ENCODE peak calls at places on chromosomes 11 and 22, in ten cellular contexts. One of them, this sample, is unnamed.

GRCh38 chr11:100759106-100759505 is 72.0 kb downstream of the ARHGAP42 start:
- DNase-seq in CD4-positive, CD25-positive, alpha-beta regulatory T cell: no peak
- DNase-seq in coronary artery: no peak
- DNase-seq in renal cortical epithelial cell: no peak
- DNase-seq in midbrain: no peak
- DNase-seq in GM04503: no peak
- DNase-seq in activated T-helper 1 cell treated with anti-CD3 and anti-CD28 coated beads, Interleukin-12 subunit alpha, Interleukin-12 subunit beta, Interleukin-2, Interleukin-4 antibody, amounts not matched to agents 30 ng/mL and 10 ng/mL and 1 ng/mL, durations not matched to agents 14 hours and 24 hours and 36 hours: no peak
- DNase-seq in H9: no peak
- DNase-seq in posterior cingulate gyrus: no peak
- DNase-seq in head of caudate nucleus: no peak
- DNase-seq in this sample: no peak

GRCh38 chr11:12909866-12910265 is 99.2 kb upstream of the RASSF10 start:
- DNase-seq in CD4-positive, CD25-positive, alpha-beta regulatory T cell: no peak
- DNase-seq in coronary artery: no peak
- DNase-seq in renal cortical epithelial cell: no peak
- DNase-seq in midbrain: no peak
- DNase-seq in GM04503: no peak
- DNase-seq in activated T-helper 1 cell treated with anti-CD3 and anti-CD28 coated beads, Interleukin-12 subunit alpha, Interleukin-12 subunit beta, Interleukin-2, Interleukin-4 antibody, amounts not matched to agents 30 ng/mL and 10 ng/mL and 1 ng/mL, durations not matched to agents 14 hours and 24 hours and 36 hours: no peak
- DNase-seq in H9: no peak
- DNase-seq in posterior cingulate gyrus: no peak
- DNase-seq in head of caudate nucleus: no peak
- DNase-seq in this sample: no peak

GRCh38 chr11:15563054-15563453 is 448.3 kb downstream of the INSC start:
- DNase-seq in CD4-positive, CD25-positive, alpha-beta regulatory T cell: no peak
- DNase-seq in coronary artery: no peak
- DNase-seq in renal cortical epithelial cell: no peak
- DNase-seq in midbrain: no peak
- DNase-seq in GM04503: no peak
- DNase-seq in activated T-helper 1 cell treated with anti-CD3 and anti-CD28 coated beads, Interleukin-12 subunit alpha, Interleukin-12 subunit beta, Interleukin-2, Interleukin-4 antibody, amounts not matched to agents 30 ng/mL and 10 ng/mL and 1 ng/mL, durations not matched to agents 14 hours and 24 hours and 36 hours: no peak
- DNase-seq in H9: no peak
- DNase-seq in posterior cingulate gyrus: no peak
- DNase-seq in head of caudate nucleus: no peak
- DNase-seq in this sample: no peak

GRCh38 chr22:46023558-46023981 is 46.6 kb upstream of the WNT7B start:
- DNase-seq in CD4-positive, CD25-positive, alpha-beta regulatory T cell: no peak
- DNase-seq in coronary artery: peak
- DNase-seq in renal cortical epithelial cell: no peak
- DNase-seq in midbrain: no peak
- DNase-seq in GM04503: no peak
- DNase-seq in activated T-helper 1 cell treated with anti-CD3 and anti-CD28 coated beads, Interleukin-12 subunit alpha, Interleukin-12 subunit beta, Interleukin-2, Interleukin-4 antibody, amounts not matched to agents 30 ng/mL and 10 ng/mL and 1 ng/mL, durations not matched to agents 14 hours and 24 hours and 36 hours: no peak
- DNase-seq in H9: no peak
- DNase-seq in posterior cingulate gyrus: no peak
- DNase-seq in head of caudate nucleus: peak
- DNase-seq in this sample: no peak

GRCh38 chr11:76216536-76217326 is 10.4 kb upstream of the WNT11 start:
- DNase-seq in CD4-positive, CD25-positive, alpha-beta regulatory T cell: no peak
- DNase-seq in coronary artery: no peak
- DNase-seq in renal cortical epithelial cell: no peak
- DNase-seq in midbrain: no peak
- DNase-seq in GM04503: no peak
- DNase-seq in activated T-helper 1 cell treated with anti-CD3 and anti-CD28 coated beads, Interleukin-12 subunit alpha, Interleukin-12 subunit beta, Interleukin-2, Interleukin-4 antibody, amounts not matched to agents 30 ng/mL and 10 ng/mL and 1 ng/mL, durations not matched to agents 14 hours and 24 hours and 36 hours: no peak
- DNase-seq in H9: no peak
- DNase-seq in posterior cingulate gyrus: no peak
- DNase-seq in head of caudate nucleus: no peak
- DNase-seq in this sample: no peak

GRCh38 chr22:50544078-50544745 is 1.5 kb upstream of the KLHDC7B start:
- DNase-seq in CD4-positive, CD25-positive, alpha-beta regulatory T cell: peak
- DNase-seq in coronary artery: no peak
- DNase-seq in renal cortical epithelial cell: no peak
- DNase-seq in midbrain: peak
- DNase-seq in GM04503: no peak
- DNase-seq in activated T-helper 1 cell treated with anti-CD3 and anti-CD28 coated beads, Interleukin-12 subunit alpha, Interleukin-12 subunit beta, Interleukin-2, Interleukin-4 antibody, amounts not matched to agents 30 ng/mL and 10 ng/mL and 1 ng/mL, durations not matched to agents 14 hours and 24 hours and 36 hours: peak
- DNase-seq in H9: peak
- DNase-seq in posterior cingulate gyrus: peak
- DNase-seq in head of caudate nucleus: peak
- DNase-seq in this sample: no peak

GRCh38 chr11:23124249-23124648 is 264.0 kb upstream of the CCDC179 start:
- DNase-seq in CD4-positive, CD25-positive, alpha-beta regulatory T cell: no peak
- DNase-seq in coronary artery: no peak
- DNase-seq in renal cortical epithelial cell: no peak
- DNase-seq in midbrain: no peak
- DNase-seq in GM04503: no peak
- DNase-seq in activated T-helper 1 cell treated with anti-CD3 and anti-CD28 coated beads, Interleukin-12 subunit alpha, Interleukin-12 subunit beta, Interleukin-2, Interleukin-4 antibody, amounts not matched to agents 30 ng/mL and 10 ng/mL and 1 ng/mL, durations not matched to agents 14 hours and 24 hours and 36 hours: no peak
- DNase-seq in H9: no peak
- DNase-seq in posterior cingulate gyrus: no peak
- DNase-seq in head of caudate nucleus: no peak
- DNase-seq in this sample: no peak

GRCh38 chr11:2525941-2526807 is 81.4 kb downstream of the KCNQ1 start:
- DNase-seq in CD4-positive, CD25-positive, alpha-beta regulatory T cell: no peak
- DNase-seq in coronary artery: peak
- DNase-seq in renal cortical epithelial cell: no peak
- DNase-seq in midbrain: no peak
- DNase-seq in GM04503: no peak
- DNase-seq in activated T-helper 1 cell treated with anti-CD3 and anti-CD28 coated beads, Interleukin-12 subunit alpha, Interleukin-12 subunit beta, Interleukin-2, Interleukin-4 antibody, amounts not matched to agents 30 ng/mL and 10 ng/mL and 1 ng/mL, durations not matched to agents 14 hours and 24 hours and 36 hours: no peak
- DNase-seq in H9: peak
- DNase-seq in posterior cingulate gyrus: peak
- DNase-seq in head of caudate nucleus: peak
- DNase-seq in this sample: peak

GRCh38 chr11:93622043-93622442 is 39.4 kb upstream of the CEP295 start:
- DNase-seq in CD4-positive, CD25-positive, alpha-beta regulatory T cell: no peak
- DNase-seq in coronary artery: no peak
- DNase-seq in renal cortical epithelial cell: no peak
- DNase-seq in midbrain: no peak
- DNase-seq in GM04503: no peak
- DNase-seq in activated T-helper 1 cell treated with anti-CD3 and anti-CD28 coated beads, Interleukin-12 subunit alpha, Interleukin-12 subunit beta, Interleukin-2, Interleukin-4 antibody, amounts not matched to agents 30 ng/mL and 10 ng/mL and 1 ng/mL, durations not matched to agents 14 hours and 24 hours and 36 hours: no peak
- DNase-seq in H9: no peak
- DNase-seq in posterior cingulate gyrus: no peak
- DNase-seq in head of caudate nucleus: no peak
- DNase-seq in this sample: no peak

GRCh38 chr22:22219140-22219996 is 25.2 kb upstream of the VPREB1 start:
- DNase-seq in CD4-positive, CD25-positive, alpha-beta regulatory T cell: no peak
- DNase-seq in coronary artery: no peak
- DNase-seq in renal cortical epithelial cell: no peak
- DNase-seq in midbrain: no peak
- DNase-seq in GM04503: no peak
- DNase-seq in activated T-helper 1 cell treated with anti-CD3 and anti-CD28 coated beads, Interleukin-12 subunit alpha, Interleukin-12 subunit beta, Interleukin-2, Interleukin-4 antibody, amounts not matched to agents 30 ng/mL and 10 ng/mL and 1 ng/mL, durations not matched to agents 14 hours and 24 hours and 36 hours: no peak
- DNase-seq in H9: no peak
- DNase-seq in posterior cingulate gyrus: no peak
- DNase-seq in head of caudate nucleus: no peak
- DNase-seq in this sample: no peak

GRCh38 chr11:134499990-134500389 is 87.9 kb upstream of the B3GAT1 start:
- DNase-seq in CD4-positive, CD25-positive, alpha-beta regulatory T cell: no peak
- DNase-seq in coronary artery: no peak
- DNase-seq in renal cortical epithelial cell: no peak
- DNase-seq in midbrain: no peak
- DNase-seq in GM04503: no peak
- DNase-seq in activated T-helper 1 cell treated with anti-CD3 and anti-CD28 coated beads, Interleukin-12 subunit alpha, Interleukin-12 subunit beta, Interleukin-2, Interleukin-4 antibody, amounts not matched to agents 30 ng/mL and 10 ng/mL and 1 ng/mL, durations not matched to agents 14 hours and 24 hours and 36 hours: no peak
- DNase-seq in H9: no peak
- DNase-seq in posterior cingulate gyrus: no peak
- DNase-seq in head of caudate nucleus: no peak
- DNase-seq in this sample: no peak

GRCh38 chr11:12834166-12834565 is 159.9 kb downstream of the TEAD1 start:
- DNase-seq in CD4-positive, CD25-positive, alpha-beta regulatory T cell: no peak
- DNase-seq in coronary artery: no peak
- DNase-seq in renal cortical epithelial cell: no peak
- DNase-seq in midbrain: no peak
- DNase-seq in GM04503: no peak
- DNase-seq in activated T-helper 1 cell treated with anti-CD3 and anti-CD28 coated beads, Interleukin-12 subunit alpha, Interleukin-12 subunit beta, Interleukin-2, Interleukin-4 antibody, amounts not matched to agents 30 ng/mL and 10 ng/mL and 1 ng/mL, durations not matched to agents 14 hours and 24 hours and 36 hours: no peak
- DNase-seq in H9: no peak
- DNase-seq in posterior cingulate gyrus: no peak
- DNase-seq in head of caudate nucleus: no peak
- DNase-seq in this sample: no peak

GRCh38 chr11:44877908-44878459 is 72.7 kb downstream of the TP53I11 start:
- DNase-seq in CD4-positive, CD25-positive, alpha-beta regulatory T cell: no peak
- DNase-seq in coronary artery: no peak
- DNase-seq in renal cortical epithelial cell: no peak
- DNase-seq in midbrain: no peak
- DNase-seq in GM04503: no peak
- DNase-seq in activated T-helper 1 cell treated with anti-CD3 and anti-CD28 coated beads, Interleukin-12 subunit alpha, Interleukin-12 subunit beta, Interleukin-2, Interleukin-4 antibody, amounts not matched to agents 30 ng/mL and 10 ng/mL and 1 ng/mL, durations not matched to agents 14 hours and 24 hours and 36 hours: no peak
- DNase-seq in H9: no peak
- DNase-seq in posterior cingulate gyrus: no peak
- DNase-seq in head of caudate nucleus: no peak
- DNase-seq in this sample: no peak

GRCh38 chr11:110374921-110375320 is 54.8 kb upstream of the FDX1 start:
- DNase-seq in CD4-positive, CD25-positive, alpha-beta regulatory T cell: no peak
- DNase-seq in coronary artery: no peak
- DNase-seq in renal cortical epithelial cell: no peak
- DNase-seq in midbrain: no peak
- DNase-seq in GM04503: no peak
- DNase-seq in activated T-helper 1 cell treated with anti-CD3 and anti-CD28 coated beads, Interleukin-12 subunit alpha, Interleukin-12 subunit beta, Interleukin-2, Interleukin-4 antibody, amounts not matched to agents 30 ng/mL and 10 ng/mL and 1 ng/mL, durations not matched to agents 14 hours and 24 hours and 36 hours: no peak
- DNase-seq in H9: no peak
- DNase-seq in posterior cingulate gyrus: no peak
- DNase-seq in head of caudate nucleus: no peak
- DNase-seq in this sample: no peak

GRCh38 chr11:14261094-14261493 is 97.9 kb downstream of the RRAS2 start:
- DNase-seq in CD4-positive, CD25-positive, alpha-beta regulatory T cell: no peak
- DNase-seq in coronary artery: no peak
- DNase-seq in renal cortical epithelial cell: no peak
- DNase-seq in midbrain: no peak
- DNase-seq in GM04503: no peak
- DNase-seq in activated T-helper 1 cell treated with anti-CD3 and anti-CD28 coated beads, Interleukin-12 subunit alpha, Interleukin-12 subunit beta, Interleukin-2, Interleukin-4 antibody, amounts not matched to agents 30 ng/mL and 10 ng/mL and 1 ng/mL, durations not matched to agents 14 hours and 24 hours and 36 hours: no peak
- DNase-seq in H9: no peak
- DNase-seq in posterior cingulate gyrus: no peak
- DNase-seq in head of caudate nucleus: no peak
- DNase-seq in this sample: no peak

GRCh38 chr22:38260760-38261477 is 11.9 kb downstream of the TMEM184B start:
- DNase-seq in CD4-positive, CD25-positive, alpha-beta regulatory T cell: no peak
- DNase-seq in coronary artery: no peak
- DNase-seq in renal cortical epithelial cell: no peak
- DNase-seq in midbrain: peak
- DNase-seq in GM04503: no peak
- DNase-seq in activated T-helper 1 cell treated with anti-CD3 and anti-CD28 coated beads, Interleukin-12 subunit alpha, Interleukin-12 subunit beta, Interleukin-2, Interleukin-4 antibody, amounts not matched to agents 30 ng/mL and 10 ng/mL and 1 ng/mL, durations not matched to agents 14 hours and 24 hours and 36 hours: no peak
- DNase-seq in H9: no peak
- DNase-seq in posterior cingulate gyrus: no peak
- DNase-seq in head of caudate nucleus: peak
- DNase-seq in this sample: no peak

GRCh38 chr11:12079726-12080556 is 30.4 kb upstream of the MICAL2 start:
- DNase-seq in CD4-positive, CD25-positive, alpha-beta regulatory T cell: no peak
- DNase-seq in coronary artery: peak
- DNase-seq in renal cortical epithelial cell: peak
- DNase-seq in midbrain: no peak
- DNase-seq in GM04503: peak
- DNase-seq in activated T-helper 1 cell treated with anti-CD3 and anti-CD28 coated beads, Interleukin-12 subunit alpha, Interleukin-12 subunit beta, Interleukin-2, Interleukin-4 antibody, amounts not matched to agents 30 ng/mL and 10 ng/mL and 1 ng/mL, durations not matched to agents 14 hours and 24 hours and 36 hours: no peak
- DNase-seq in H9: no peak
- DNase-seq in posterior cingulate gyrus: no peak
- DNase-seq in head of caudate nucleus: no peak
- DNase-seq in this sample: peak

GRCh38 chr11:32161293-32161692 is 70.4 kb downstream of the RCN1 start:
- DNase-seq in CD4-positive, CD25-positive, alpha-beta regulatory T cell: no peak
- DNase-seq in coronary artery: no peak
- DNase-seq in renal cortical epithelial cell: no peak
- DNase-seq in midbrain: no peak
- DNase-seq in GM04503: no peak
- DNase-seq in activated T-helper 1 cell treated with anti-CD3 and anti-CD28 coated beads, Interleukin-12 subunit alpha, Interleukin-12 subunit beta, Interleukin-2, Interleukin-4 antibody, amounts not matched to agents 30 ng/mL and 10 ng/mL and 1 ng/mL, durations not matched to agents 14 hours and 24 hours and 36 hours: no peak
- DNase-seq in H9: no peak
- DNase-seq in posterior cingulate gyrus: no peak
- DNase-seq in head of caudate nucleus: no peak
- DNase-seq in this sample: no peak

GRCh38 chr11:17214338-17214737 is 6.6 kb upstream of the PIK3C2A start:
- DNase-seq in CD4-positive, CD25-positive, alpha-beta regulatory T cell: no peak
- DNase-seq in coronary artery: no peak
- DNase-seq in renal cortical epithelial cell: no peak
- DNase-seq in midbrain: no peak
- DNase-seq in GM04503: no peak
- DNase-seq in activated T-helper 1 cell treated with anti-CD3 and anti-CD28 coated beads, Interleukin-12 subunit alpha, Interleukin-12 subunit beta, Interleukin-2, Interleukin-4 antibody, amounts not matched to agents 30 ng/mL and 10 ng/mL and 1 ng/mL, durations not matched to agents 14 hours and 24 hours and 36 hours: no peak
- DNase-seq in H9: no peak
- DNase-seq in posterior cingulate gyrus: no peak
- DNase-seq in head of caudate nucleus: no peak
- DNase-seq in this sample: no peak

GRCh38 chr11:29161216-29161615 is 855.6 kb downstream of the KCNA4 start:
- DNase-seq in CD4-positive, CD25-positive, alpha-beta regulatory T cell: no peak
- DNase-seq in coronary artery: no peak
- DNase-seq in renal cortical epithelial cell: peak
- DNase-seq in midbrain: no peak
- DNase-seq in GM04503: no peak
- DNase-seq in activated T-helper 1 cell treated with anti-CD3 and anti-CD28 coated beads, Interleukin-12 subunit alpha, Interleukin-12 subunit beta, Interleukin-2, Interleukin-4 antibody, amounts not matched to agents 30 ng/mL and 10 ng/mL and 1 ng/mL, durations not matched to agents 14 hours and 24 hours and 36 hours: no peak
- DNase-seq in H9: no peak
- DNase-seq in posterior cingulate gyrus: no peak
- DNase-seq in head of caudate nucleus: no peak
- DNase-seq in this sample: no peak

GRCh38 chr11:119783466-119784400 is 54.7 kb upstream of the NECTIN1 start:
- DNase-seq in CD4-positive, CD25-positive, alpha-beta regulatory T cell: no peak
- DNase-seq in coronary artery: no peak
- DNase-seq in renal cortical epithelial cell: no peak
- DNase-seq in midbrain: no peak
- DNase-seq in GM04503: no peak
- DNase-seq in activated T-helper 1 cell treated with anti-CD3 and anti-CD28 coated beads, Interleukin-12 subunit alpha, Interleukin-12 subunit beta, Interleukin-2, Interleukin-4 antibody, amounts not matched to agents 30 ng/mL and 10 ng/mL and 1 ng/mL, durations not matched to agents 14 hours and 24 hours and 36 hours: no peak
- DNase-seq in H9: no peak
- DNase-seq in posterior cingulate gyrus: no peak
- DNase-seq in head of caudate nucleus: no peak
- DNase-seq in this sample: no peak

GRCh38 chr11:19812096-19812495 is 99.5 kb downstream of the NAV2 start:
- DNase-seq in CD4-positive, CD25-positive, alpha-beta regulatory T cell: no peak
- DNase-seq in coronary artery: no peak
- DNase-seq in renal cortical epithelial cell: no peak
- DNase-seq in midbrain: no peak
- DNase-seq in GM04503: no peak
- DNase-seq in activated T-helper 1 cell treated with anti-CD3 and anti-CD28 coated beads, Interleukin-12 subunit alpha, Interleukin-12 subunit beta, Interleukin-2, Interleukin-4 antibody, amounts not matched to agents 30 ng/mL and 10 ng/mL and 1 ng/mL, durations not matched to agents 14 hours and 24 hours and 36 hours: no peak
- DNase-seq in H9: no peak
- DNase-seq in posterior cingulate gyrus: no peak
- DNase-seq in head of caudate nucleus: no peak
- DNase-seq in this sample: no peak

GRCh38 chr11:78429209-78429608 is 11.6 kb upstream of the GAB2 start:
- DNase-seq in CD4-positive, CD25-positive, alpha-beta regulatory T cell: no peak
- DNase-seq in coronary artery: no peak
- DNase-seq in renal cortical epithelial cell: no peak
- DNase-seq in midbrain: no peak
- DNase-seq in GM04503: no peak
- DNase-seq in activated T-helper 1 cell treated with anti-CD3 and anti-CD28 coated beads, Interleukin-12 subunit alpha, Interleukin-12 subunit beta, Interleukin-2, Interleukin-4 antibody, amounts not matched to agents 30 ng/mL and 10 ng/mL and 1 ng/mL, durations not matched to agents 14 hours and 24 hours and 36 hours: no peak
- DNase-seq in H9: no peak
- DNase-seq in posterior cingulate gyrus: no peak
- DNase-seq in head of caudate nucleus: no peak
- DNase-seq in this sample: no peak

GRCh38 chr11:134101292-134101691 is 32.4 kb downstream of the JAM3 start:
- DNase-seq in CD4-positive, CD25-positive, alpha-beta regulatory T cell: no peak
- DNase-seq in coronary artery: no peak
- DNase-seq in renal cortical epithelial cell: no peak
- DNase-seq in midbrain: no peak
- DNase-seq in GM04503: no peak
- DNase-seq in activated T-helper 1 cell treated with anti-CD3 and anti-CD28 coated beads, Interleukin-12 subunit alpha, Interleukin-12 subunit beta, Interleukin-2, Interleukin-4 antibody, amounts not matched to agents 30 ng/mL and 10 ng/mL and 1 ng/mL, durations not matched to agents 14 hours and 24 hours and 36 hours: no peak
- DNase-seq in H9: no peak
- DNase-seq in posterior cingulate gyrus: no peak
- DNase-seq in head of caudate nucleus: no peak
- DNase-seq in this sample: no peak

GRCh38 chr22:50529416-50530279 is at the start of gene TYMP:
- DNase-seq in CD4-positive, CD25-positive, alpha-beta regulatory T cell: peak
- DNase-seq in coronary artery: peak
- DNase-seq in renal cortical epithelial cell: no peak
- DNase-seq in midbrain: no peak
- DNase-seq in GM04503: no peak
- DNase-seq in activated T-helper 1 cell treated with anti-CD3 and anti-CD28 coated beads, Interleukin-12 subunit alpha, Interleukin-12 subunit beta, Interleukin-2, Interleukin-4 antibody, amounts not matched to agents 30 ng/mL and 10 ng/mL and 1 ng/mL, durations not matched to agents 14 hours and 24 hours and 36 hours: peak
- DNase-seq in H9: no peak
- DNase-seq in posterior cingulate gyrus: no peak
- DNase-seq in head of caudate nucleus: no peak
- DNase-seq in this sample: no peak

GRCh38 chr11:128497057-128497957 is 90.1 kb downstream of the ETS1 start:
- DNase-seq in CD4-positive, CD25-positive, alpha-beta regulatory T cell: no peak
- DNase-seq in coronary artery: no peak
- DNase-seq in renal cortical epithelial cell: peak
- DNase-seq in midbrain: no peak
- DNase-seq in GM04503: peak
- DNase-seq in activated T-helper 1 cell treated with anti-CD3 and anti-CD28 coated beads, Interleukin-12 subunit alpha, Interleukin-12 subunit beta, Interleukin-2, Interleukin-4 antibody, amounts not matched to agents 30 ng/mL and 10 ng/mL and 1 ng/mL, durations not matched to agents 14 hours and 24 hours and 36 hours: no peak
- DNase-seq in H9: peak
- DNase-seq in posterior cingulate gyrus: no peak
- DNase-seq in head of caudate nucleus: no peak
- DNase-seq in this sample: no peak

GRCh38 chr11:68977781-68978625 is 2.8 kb downstream of the MRGPRD start:
- DNase-seq in CD4-positive, CD25-positive, alpha-beta regulatory T cell: no peak
- DNase-seq in coronary artery: no peak
- DNase-seq in renal cortical epithelial cell: no peak
- DNase-seq in midbrain: no peak
- DNase-seq in GM04503: no peak
- DNase-seq in activated T-helper 1 cell treated with anti-CD3 and anti-CD28 coated beads, Interleukin-12 subunit alpha, Interleukin-12 subunit beta, Interleukin-2, Interleukin-4 antibody, amounts not matched to agents 30 ng/mL and 10 ng/mL and 1 ng/mL, durations not matched to agents 14 hours and 24 hours and 36 hours: no peak
- DNase-seq in H9: peak
- DNase-seq in posterior cingulate gyrus: no peak
- DNase-seq in head of caudate nucleus: no peak
- DNase-seq in this sample: no peak

GRCh38 chr11:94574193-94574961 is 7.2 kb downstream of the PIWIL4 start:
- DNase-seq in CD4-positive, CD25-positive, alpha-beta regulatory T cell: no peak
- DNase-seq in coronary artery: no peak
- DNase-seq in renal cortical epithelial cell: no peak
- DNase-seq in midbrain: no peak
- DNase-seq in GM04503: peak
- DNase-seq in activated T-helper 1 cell treated with anti-CD3 and anti-CD28 coated beads, Interleukin-12 subunit alpha, Interleukin-12 subunit beta, Interleukin-2, Interleukin-4 antibody, amounts not matched to agents 30 ng/mL and 10 ng/mL and 1 ng/mL, durations not matched to agents 14 hours and 24 hours and 36 hours: no peak
- DNase-seq in H9: no peak
- DNase-seq in posterior cingulate gyrus: no peak
- DNase-seq in head of caudate nucleus: no peak
- DNase-seq in this sample: no peak

This sample was measured in thoracic aorta.